ENCODE peak calls at places on chromosomes 5 and 9, in ten cellular contexts. C, P, L, E, N, K, U, T, F and A are unnamed samples.
A peak's percentile ranks its signal among the peaks of the same experiment; 100 is the strongest.

GRCh38 chr9:132401791-132402190 is 4.8 kb downstream of the TTF1 start:
- DNase-seq in P (no peak), K (no peak), L (no peak), T (no peak), C (no peak), F (no peak), E (no peak), U (no peak), N (no peak), A (no peak)

GRCh38 chr5:138844812-138845513 is 30.2 kb downstream of the LRRTM2 start:
- DNase-seq in E (no peak), N (peak; percentile 64), F (no peak), C (no peak), K (no peak), P (peak; percentile 95), T (no peak), L (peak; percentile 90), U (no peak), A (no peak)

GRCh38 chr5:75961814-75962213 is 121.4 kb upstream of the SV2C start:
- DNase-seq in L (no peak), T (no peak), N (no peak), P (no peak), K (no peak), U (no peak), C (no peak), E (no peak), F (no peak), A (no peak)

GRCh38 chr5:6704361-6704851 is 8.8 kb upstream of the TENT4A start:
- DNase-seq in K (no peak), F (no peak), C (no peak), T (peak; percentile 95), E (no peak), P (peak; percentile 95), U (no peak), N (peak; percentile 88), L (peak; percentile 91), A (no peak)

GRCh38 chr5:116305899-116306298 is 221.1 kb downstream of the COMMD10 start:
- DNase-seq in C (no peak), P (no peak), N (no peak), U (no peak), K (no peak), T (no peak), L (no peak), E (peak; percentile 74), F (no peak), A (no peak)

GRCh38 chr9:109192732-109193361 is 25.8 kb upstream of the FRRS1L start:
- DNase-seq in N (peak; percentile 16), P (peak; percentile 7), T (no peak), E (peak; percentile 74), K (no peak), L (no peak), F (peak; percentile 32), C (no peak), U (peak; percentile 50), A (no peak)

GRCh38 chr9:83066771-83067170 is 3.8 kb upstream of the RASEF start:
- DNase-seq in F (no peak), K (no peak), P (peak; percentile 98), U (no peak), N (no peak), T (no peak), C (no peak), L (peak; percentile 86), E (no peak), A (no peak)

GRCh38 chr9:134466869-134467616 is 140.8 kb downstream of the RXRA start:
- DNase-seq in K (no peak), C (no peak), F (no peak), N (no peak), T (no peak), E (no peak), U (peak; percentile 43), L (no peak), P (no peak), A (no peak)

GRCh38 chr9:85715587-85715986 is 26.2 kb downstream of the AGTPBP1 start:
- DNase-seq in U (no peak), P (no peak), F (no peak), E (no peak), N (no peak), K (no peak), C (no peak), T (no peak), L (peak; percentile 34), A (no peak)

GRCh38 chr9:85713897-85714296 is 27.9 kb downstream of the AGTPBP1 start:
- DNase-seq in T (no peak), F (no peak), E (no peak), K (no peak), U (no peak), C (no peak), P (peak; percentile 41), L (peak; percentile 68), N (no peak), A (no peak)

GRCh38 chr9:85717220-85717619 is 24.5 kb downstream of the AGTPBP1 start:
- DNase-seq in P (no peak), L (no peak), U (no peak), K (no peak), C (no peak), N (no peak), F (no peak), T (no peak), E (no peak), A (no peak)

DNA sequence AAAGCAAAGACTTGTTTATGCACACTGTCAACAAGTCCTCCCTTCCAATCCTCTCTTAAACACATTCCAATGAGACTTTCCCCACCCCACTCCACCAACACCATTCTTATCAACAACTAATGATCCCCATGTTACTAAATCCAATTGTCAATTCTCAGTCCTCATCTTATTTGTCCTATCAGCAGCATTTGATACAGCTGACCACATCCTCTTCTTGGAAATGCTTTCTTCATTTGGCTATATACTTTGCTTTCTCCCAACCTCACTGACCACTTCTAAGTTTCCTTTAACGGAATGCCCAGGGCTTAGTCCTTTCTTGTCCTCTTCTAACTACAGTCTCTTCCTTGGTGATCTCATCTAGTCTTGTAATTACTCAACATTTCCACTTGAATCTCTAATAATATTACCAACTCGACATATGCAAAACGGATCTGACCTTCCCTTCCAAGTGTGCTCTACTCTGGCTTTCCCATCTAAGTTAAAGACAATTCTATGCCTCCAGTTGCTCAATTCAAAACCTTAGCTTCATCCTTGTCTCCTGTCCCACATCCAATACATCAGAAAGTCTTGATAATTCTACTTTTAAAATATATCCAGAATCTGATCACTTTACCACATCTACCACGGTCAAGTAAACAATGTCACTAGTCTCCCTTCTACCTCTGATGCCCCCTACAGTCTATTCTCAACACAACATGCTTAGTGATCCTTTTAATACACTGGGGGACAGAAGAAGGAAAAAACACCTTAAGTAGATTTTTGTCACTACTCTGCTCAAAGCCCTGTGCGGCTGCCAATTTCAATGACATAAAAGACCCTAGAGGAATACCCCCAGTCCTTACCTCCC is 25.5 kb downstream of the AGTPBP1 start:
- DNase-seq in E (no peak), T (no peak), K (no peak), C (no peak), U (no peak), N (no peak), P (peak; percentile 6), L (no peak), F (no peak), A (no peak)
- TF ChIP-seq CTCF in E (no peak), T (no peak), K (no peak), C (peak; percentile 39), U (peak; percentile 17), N (peak; percentile 4), P (peak; percentile 6), L (no peak), F (no peak), A (peak; percentile 40)

GRCh38 chr5:163529698-163530097 is 24.3 kb downstream of the MAT2B start:
- DNase-seq in F (no peak), L (no peak), U (no peak), E (no peak), T (no peak), N (peak; percentile 18), C (no peak), P (no peak), K (no peak), A (no peak)

GRCh38 chr5:163534476-163535172 is 29.2 kb downstream of the MAT2B start:
- DNase-seq in E (no peak), N (no peak), F (no peak), T (no peak), L (no peak), U (no peak), P (no peak), K (no peak), C (no peak), A (no peak)

GRCh38 chr5:163532203-163532892 is 26.9 kb downstream of the MAT2B start:
- DNase-seq in U (no peak), E (no peak), F (no peak), T (no peak), N (no peak), L (no peak), C (no peak), K (no peak), P (no peak), A (no peak)

GRCh38 chr5:163533229-163533628 is 27.8 kb downstream of the MAT2B start:
- DNase-seq in N (no peak), U (no peak), K (no peak), E (no peak), L (no peak), P (no peak), T (no peak), F (no peak), C (no peak), A (no peak)

GRCh38 chr5:163531272-163531671 is 25.9 kb downstream of the MAT2B start:
- DNase-seq in P (no peak), K (no peak), N (no peak), E (no peak), U (no peak), T (no peak), C (no peak), L (no peak), F (no peak), A (no peak)
- TF ChIP-seq CTCF in P (no peak), K (no peak), N (no peak), E (no peak), U (no peak), T (no peak), C (no peak), L (no peak), F (no peak), A (no peak)

DNA sequence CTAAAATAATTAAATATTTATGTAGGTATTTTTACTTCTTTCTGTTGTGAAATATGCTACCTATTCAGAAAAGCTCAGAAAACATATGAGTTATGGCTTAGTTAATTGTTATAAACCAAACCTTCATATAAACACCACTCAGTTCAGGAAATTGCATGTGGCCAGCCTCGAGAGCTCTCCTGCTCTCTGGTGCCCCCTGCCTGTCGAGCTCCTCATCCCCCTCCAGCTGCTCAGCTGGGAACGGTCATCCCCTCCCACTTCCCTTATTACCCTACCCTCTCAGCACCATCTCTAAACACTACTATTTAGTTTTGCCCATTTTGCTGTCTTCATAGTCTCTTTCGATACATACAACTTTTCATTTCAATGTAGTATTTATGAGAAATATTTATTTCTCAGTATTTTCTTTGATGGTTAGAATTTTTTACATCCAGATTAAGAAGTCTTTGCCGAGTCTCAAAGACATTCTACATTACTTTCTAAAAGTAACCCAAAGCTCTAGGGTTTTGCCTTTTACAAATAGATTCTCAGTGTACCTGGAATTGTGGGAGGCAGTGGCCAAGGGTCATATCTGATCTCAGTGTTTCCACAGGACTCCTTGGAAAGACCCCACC is 51.2 kb upstream of the SEMA4D start:
- DNase-seq in T (peak; percentile 82), L (peak; percentile 49), N (peak; percentile 74), E (peak; percentile 83), F (peak; percentile 63), C (peak; percentile 77), U (peak; percentile 79), K (peak; percentile 75), P (peak; percentile 37), A (no peak)
- TF ChIP-seq CTCF in T (peak; percentile 76), L (peak; percentile 87), N (peak; percentile 99), E (peak; percentile 98), F (peak; percentile 91), C (peak; percentile 93), U (peak; percentile 88), K (peak; percentile 99), P (peak; percentile 94), A (peak; percentile 90)

DNA sequence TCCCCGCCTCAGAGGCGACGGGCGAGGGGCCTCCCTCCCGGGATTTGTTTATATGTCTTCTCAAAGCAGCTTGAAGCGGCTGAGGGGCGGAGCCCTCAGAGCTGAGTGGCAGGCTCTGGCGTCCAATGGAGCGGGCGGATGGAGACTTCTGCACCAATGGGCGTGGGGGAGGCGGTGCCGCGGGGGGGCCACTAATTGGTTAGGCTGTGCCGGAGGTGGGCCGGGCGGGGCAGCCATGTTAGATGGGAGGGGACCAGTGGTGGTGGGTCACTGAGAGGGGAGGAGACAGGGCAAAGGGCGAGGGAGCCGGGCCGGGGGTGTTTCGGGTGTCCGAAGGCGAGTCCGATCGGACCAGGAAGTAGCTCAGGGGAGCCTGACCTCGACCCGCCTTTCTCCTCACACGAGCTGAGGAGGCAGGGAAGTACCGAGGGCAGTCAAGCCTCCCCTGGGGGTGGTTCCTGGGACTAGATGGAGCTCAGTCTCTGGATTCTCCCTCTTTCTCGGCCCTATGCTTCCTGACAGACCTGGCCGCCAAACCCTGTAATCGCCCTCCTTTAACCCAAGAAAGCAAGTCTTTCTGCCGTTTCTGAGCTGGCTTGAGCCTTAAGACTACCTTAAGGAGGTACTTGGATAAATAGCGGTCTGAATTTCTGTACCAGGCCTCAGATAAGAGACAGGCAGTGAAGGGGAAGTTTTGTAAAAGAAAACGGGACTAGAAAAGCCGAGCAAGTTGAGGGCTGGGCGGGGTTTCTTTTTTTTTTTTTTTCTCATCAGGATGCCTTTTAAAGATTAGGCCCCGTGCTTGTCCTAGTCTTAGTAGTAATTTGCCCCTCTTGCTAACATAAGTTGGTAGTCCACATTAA is 1.1 kb downstream of the CREBRF start:
- DNase-seq in L (peak; percentile 98), C (peak; percentile 98), K (peak; percentile 98), N (peak; percentile 98), E (peak; percentile 100), T (peak; percentile 99), F (peak; percentile 99), P (peak; percentile 97), U (peak; percentile 99), A (peak; percentile 99)
- TF ChIP-seq CTCF in L (peak; percentile 45), C (peak; percentile 8), K (no peak), N (peak; percentile 11), E (no peak), T (peak; percentile 30), F (peak; percentile 6), P (peak; percentile 30), U (no peak), A (peak; percentile 56)